ENCODE peak calls at places on chromosomes 1 and 21, in five cellular contexts. V is stomach, P is thoracic aorta, X is right cardiac atrium, S is Panc1. K is an unnamed sample.

GRCh38 chr1:29650041-29650400 is 413.7 kb downstream of the PTPRU start:
- DNase-seq in V (no peak), P (no peak), X (no peak), S (no peak), K (peak; percentile 23)

GRCh38 chr1:20187813-20188454 is 1.6 kb upstream of the PLA2G2C start:
- DNase-seq in V (no peak), P (no peak), X (no peak), S (no peak), K (no peak)

GRCh38 chr21:43975469-43976098 is 36.5 kb upstream of the TRAPPC10 start:
- DNase-seq in V (peak; percentile 86), P (no peak), X (peak; percentile 93), S (peak; percentile 39), K (peak; percentile 74)

GRCh38 chr1:174682419-174683008 is 234.8 kb downstream of the GPR52 start:
- DNase-seq in V (no peak), P (no peak), X (no peak), S (no peak), K (no peak)

GRCh38 chr1:3598051-3598471 is 13.2 kb downstream of the MEGF6 start:
- DNase-seq in V (no peak), P (no peak), X (peak; percentile 90), S (no peak), K (no peak)

GRCh38 chr1:247535402-247535801 is 838 bp downstream of the OR2C3 start:
- DNase-seq in V (no peak), P (no peak), X (no peak), S (no peak), K (no peak)

GRCh38 chr1:86696522-86696921 is 7.9 kb upstream of the SH3GLB1 start:
- DNase-seq in V (no peak), P (no peak), X (no peak), S (no peak), K (no peak)

GRCh38 chr1:84721152-84721551 is 30.9 kb upstream of the SSX2IP start:
- DNase-seq in V (no peak), P (no peak), X (no peak), S (no peak), K (no peak)

GRCh38 chr1:66527688-66528087 is 6.3 kb upstream of the SGIP1 start:
- DNase-seq in V (no peak), P (no peak), X (no peak), S (no peak), K (no peak)

GRCh38 chr1:37240897-37241296 is 206.6 kb upstream of the GRIK3 start:
- DNase-seq in V (no peak), P (no peak), X (no peak), S (no peak), K (no peak)

GRCh38 chr1:224831501-224831900 is 98.0 kb upstream of the DNAH14 start:
- DNase-seq in V (no peak), P (no peak), X (no peak), S (no peak), K (no peak)

DNA sequence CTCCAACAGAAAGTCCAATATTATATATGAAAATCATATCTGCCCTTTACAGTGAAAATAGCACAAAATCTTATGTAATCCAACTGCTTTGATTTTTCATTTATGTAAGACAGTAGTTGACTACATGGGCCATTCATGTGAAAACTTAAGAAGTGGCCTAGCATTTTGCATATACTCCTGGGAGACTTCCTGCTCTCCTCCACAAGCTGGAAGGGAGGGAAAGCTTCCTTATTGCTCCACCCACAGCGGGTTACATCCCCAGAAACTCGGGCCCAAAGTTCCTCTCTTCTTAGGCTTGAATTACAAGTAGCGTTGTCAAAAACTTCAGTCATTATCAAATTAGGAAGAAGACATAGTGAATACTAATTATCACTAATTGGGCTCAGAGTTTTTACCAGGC is 29.2 kb downstream of the FYB2 start:
- DNase-seq in V (no peak), P (no peak), X (no peak), S (no peak), K (no peak)
- H3K27ac ChIP-seq in V (no peak overlapping the region), P (no peak overlapping the region), X (no peak overlapping the region), S (no peak overlapping the region), K (no peak overlapping the region)

GRCh38 chr1:155049651-155050559 is 1.2 kb upstream of the ADAM15 start:
- DNase-seq in V (no peak), P (no peak), X (peak; percentile 31), S (no peak), K (peak; percentile 37)
- H3K4me3 ChIP-seq in V (peak overlapping the region; percentile 76), P (peak overlapping the region; percentile 92), X (peak overlapping the region; percentile 83), S (peak overlapping the region; percentile 74), K (peak overlapping the region; percentile 50)

GRCh38 chr21:31720739-31721138 is 11.2 kb downstream of the SCAF4 start:
- DNase-seq in V (no peak), P (no peak), X (no peak), S (no peak), K (no peak)
- H3K4me1 ChIP-seq in V (no peaks in the 10 kb centered on the region), P (peaks cover 12% of the 10 kb centered on the region), X (no peaks in the 10 kb centered on the region), S (peaks cover 5% of the 10 kb centered on the region), K (peaks cover 5% of the 10 kb centered on the region)

GRCh38 chr1:94560333-94560732 is 18.8 kb upstream of the F3 start:
- DNase-seq in V (no peak), P (no peak), X (no peak), S (no peak), K (peak; percentile 68)
- H3K27ac ChIP-seq in V (no peak overlapping the region), P (no peak overlapping the region), X (no peak overlapping the region), S (no peak overlapping the region), K (peak overlapping the region; percentile 68)

GRCh38 chr1:26156285-26157038 is 2.4 kb upstream of the FAM110D start:
- DNase-seq in V (no peak), P (no peak), X (peak; percentile 88), S (no peak), K (no peak)

GRCh38 chr1:26158271-26159112 is at the start of gene FAM110D:
- DNase-seq in V (no peak), P (no peak), X (peak; percentile 58), S (no peak), K (no peak)

GRCh38 chr1:26153966-26154572 is 4.8 kb upstream of the FAM110D start:
- DNase-seq in V (no peak), P (no peak), X (no peak), S (no peak), K (no peak)

GRCh38 chr1:26154750-26155149 is 4.1 kb upstream of the FAM110D start:
- DNase-seq in V (no peak), P (no peak), X (peak; percentile 72), S (no peak), K (no peak)

GRCh38 chr1:26155370-26156284 is 3.3 kb upstream of the FAM110D start:
- DNase-seq in V (no peak), P (no peak), X (no peak), S (no peak), K (no peak)
- H3K4me3 ChIP-seq in V (no peak overlapping the region), P (no peak overlapping the region), X (peak overlapping the region; percentile 46), S (no peak overlapping the region), K (no peak overlapping the region)

GRCh38 chr1:243254927-243255790 is at the start of gene CEP170:
- DNase-seq in V (peak; percentile 88), P (peak; percentile 77), X (peak; percentile 97), S (peak; percentile 89), K (peak; percentile 99)

GRCh38 chr1:243257189-243257588 is 1.3 kb downstream of the SDCCAG8 start:
- DNase-seq in V (no peak), P (no peak), X (no peak), S (no peak), K (no peak)

GRCh38 chr1:243255791-243256512 is at the start of gene SDCCAG8:
- DNase-seq in V (peak; percentile 97), P (peak; percentile 96), X (peak; percentile 99), S (peak; percentile 98), K (peak; percentile 99)

GRCh38 chr1:243254233-243254926 is 701 bp downstream of the CEP170 start:
- DNase-seq in V (peak; percentile 34), P (peak; percentile 13), X (peak; percentile 85), S (no peak), K (peak; percentile 64)

DNA sequence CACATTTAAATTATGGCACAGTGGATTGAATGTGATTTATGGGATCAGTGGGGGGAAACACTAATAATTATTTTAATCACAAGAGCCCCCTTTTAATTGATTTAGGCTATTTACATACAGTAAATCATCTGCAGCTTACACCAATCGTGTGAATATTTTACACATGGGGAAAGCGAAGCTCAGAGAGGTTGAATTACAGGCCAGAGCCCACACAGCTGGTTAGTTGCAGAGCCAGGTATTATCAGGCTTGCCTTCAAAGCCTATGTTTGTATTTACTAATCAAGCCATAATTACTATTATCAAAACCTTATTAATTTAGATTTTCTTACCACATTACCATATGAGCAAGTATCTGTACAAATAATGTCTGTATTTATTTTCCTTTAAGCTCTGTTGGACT is 749 bp downstream of the SDCCAG8 start:
- DNase-seq in V (no peak), P (no peak), X (no peak), S (no peak), K (no peak)
- H3K4me1 ChIP-seq in V (peaks cover 28% of the 10 kb centered on the region), P (peaks cover 43% of the 10 kb centered on the region), X (no peaks in the 10 kb centered on the region), S (peaks cover 11% of the 10 kb centered on the region), K (peaks cover 13% of the 10 kb centered on the region)

GRCh38 chr1:223221686-223222085 is 78.6 kb upstream of the TLR5 start:
- DNase-seq in V (no peak), P (no peak), X (no peak), S (no peak), K (no peak)
- H3K27ac ChIP-seq in V (no peak overlapping the region), P (no peak overlapping the region), X (no peak overlapping the region), S (no peak overlapping the region), K (no peak overlapping the region)

DNA sequence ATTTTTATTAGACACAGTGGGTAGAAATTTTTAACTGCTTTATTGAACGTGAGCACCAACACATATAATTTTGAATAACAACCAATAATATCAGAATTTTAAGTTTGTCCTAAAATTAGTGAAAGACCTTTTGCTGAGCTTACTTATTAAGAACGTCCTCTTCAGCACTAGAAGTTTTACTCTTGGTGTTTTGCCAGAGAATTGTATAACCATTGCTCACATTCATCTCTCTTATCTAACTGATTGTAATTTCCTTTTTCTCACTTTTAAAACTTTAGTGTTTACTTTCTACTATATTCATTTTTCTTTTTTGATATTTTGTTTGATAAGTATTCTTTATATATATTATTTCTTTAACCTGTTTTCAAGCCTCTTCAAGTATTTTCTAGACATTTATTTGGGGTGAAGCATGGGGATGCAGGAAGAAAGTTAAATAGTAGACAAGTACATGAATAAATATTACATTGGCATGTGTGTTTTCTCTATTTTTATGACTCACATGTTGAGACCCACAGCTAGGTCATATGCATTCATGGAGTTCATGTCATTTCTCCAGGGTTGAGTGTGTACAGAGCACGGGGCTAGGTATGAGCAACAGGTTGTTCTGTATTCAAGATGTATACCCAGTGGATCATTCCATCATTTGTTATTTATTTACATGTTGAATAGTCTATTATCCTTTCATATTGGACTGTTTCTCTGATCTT is 90.6 kb downstream of the ATP6V1G3 start:
- DNase-seq in V (no peak), P (no peak), X (no peak), S (no peak), K (no peak)
- H3K4me3 ChIP-seq in V (no peak overlapping the region), P (no peak overlapping the region), X (no peak overlapping the region), S (no peak overlapping the region), K (no peak overlapping the region)

DNA sequence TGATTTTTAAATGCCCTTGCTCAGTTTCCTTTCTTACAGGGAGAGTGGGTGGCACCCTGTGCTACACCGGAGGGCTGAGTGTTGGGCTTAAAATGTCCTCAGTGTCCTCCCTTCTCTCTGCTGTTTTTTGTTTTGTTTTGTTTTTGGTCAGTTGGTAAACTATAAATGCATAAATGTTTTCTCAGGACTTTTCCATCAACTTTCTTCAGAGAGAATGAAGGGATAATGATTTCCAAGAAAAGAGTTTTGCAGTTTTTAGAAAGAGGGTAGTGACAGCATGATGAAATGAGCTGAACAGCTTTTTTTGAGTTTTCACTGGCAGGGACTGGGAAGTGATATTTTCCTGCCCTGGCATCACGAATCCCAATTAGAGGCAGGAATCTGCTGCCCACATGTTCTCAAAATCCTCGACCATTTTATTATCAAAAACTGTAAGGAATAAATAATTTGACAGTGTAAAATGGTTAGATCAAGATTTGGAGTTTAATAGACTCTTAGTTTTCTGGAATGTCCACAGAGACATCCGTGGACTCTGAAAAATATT is 15.2 kb downstream of the LAMC1 start:
- DNase-seq in V (no peak), P (no peak), X (no peak), S (no peak), K (no peak)
- H3K4me1 ChIP-seq in V (no peaks in the 10 kb centered on the region), P (peaks cover 34% of the 10 kb centered on the region), X (peaks cover 10% of the 10 kb centered on the region), S (peaks cover 7% of the 10 kb centered on the region), K (peaks cover 59% of the 10 kb centered on the region)

K was measured in SJSA1.